ENCODE peak calls at places on chromosomes 12 and 14, in four cellular contexts. S, Q, C and J are unnamed samples.

GRCh38 chr14:21723431-21724045 is 49.9 kb upstream of the OR4E1 start:
- DNase-seq in S (peak), Q (no peak), C (no peak), J (peak)

GRCh38 chr12:46946137-46946536 is 120.3 kb upstream of the SLC38A4 start:
- DNase-seq in S (no peak), Q (no peak), C (no peak), J (no peak)

GRCh38 chr12:104353012-104353981 is 49.8 kb downstream of the EID3 start:
- DNase-seq in S (no peak), Q (no peak), C (no peak), J (no peak)

GRCh38 chr12:71900091-71900490 is 38.6 kb upstream of the TPH2 start:
- DNase-seq in S (no peak), Q (no peak), C (peak), J (peak)

GRCh38 chr12:96233941-96234461 is 39.8 kb downstream of the ELK3 start:
- DNase-seq in S (peak), Q (no peak), C (no peak), J (no peak)

GRCh38 chr12:88142610-88142991 is 494 bp downstream of the TMTC3 start:
- DNase-seq in S (peak), Q (no peak), C (no peak), J (peak)

GRCh38 chr12:29943683-29944082 is 159.9 kb upstream of the TMTC1 start:
- DNase-seq in S (no peak), Q (no peak), C (no peak), J (no peak)

GRCh38 chr12:104569348-104570173 is 112.8 kb downstream of the CHST11 start:
- DNase-seq in S (peak), Q (peak), C (no peak), J (peak)

GRCh38 chr14:99065551-99065950 is 206.4 kb downstream of the BCL11B start:
- DNase-seq in S (no peak), Q (no peak), C (no peak), J (no peak)

GRCh38 chr12:124392991-124393790 is 98.3 kb downstream of the RFLNA start:
- DNase-seq in S (peak), Q (no peak), C (peak), J (no peak)

GRCh38 chr12:51904951-51905471 is 2.3 kb upstream of the ACVRL1 start:
- DNase-seq in S (no peak), Q (no peak), C (no peak), J (no peak)

GRCh38 chr12:90970471-90970870 is 15.5 kb upstream of the CCER1 start:
- DNase-seq in S (no peak), Q (no peak), C (no peak), J (no peak)

GRCh38 chr14:30005114-30005698 is 77.6 kb upstream of the PRKD1 start:
- DNase-seq in S (peak), Q (no peak), C (peak), J (peak)

GRCh38 chr12:131102991-131103609 is 149.4 kb downstream of the ADGRD1 start:
- DNase-seq in S (no peak), Q (no peak), C (no peak), J (no peak)

GRCh38 chr12:41339784-41340183 is 151.7 kb downstream of the PDZRN4 start:
- DNase-seq in S (no peak), Q (no peak), C (no peak), J (peak)

GRCh38 chr14:93926873-93927571 is at the start of gene FAM181A:
- DNase-seq in S (no peak), Q (no peak), C (no peak), J (no peak)

GRCh38 chr12:89098390-89099102 is 253.8 kb downstream of the DUSP6 start:
- DNase-seq in S (no peak), Q (no peak), C (no peak), J (peak)

GRCh38 chr12:132506730-132507538 is 17.0 kb downstream of the FBRSL1 start:
- DNase-seq in S (peak), Q (peak), C (peak), J (peak)

GRCh38 chr12:59636945-59637656 is 41.3 kb downstream of the SLC16A7 start:
- DNase-seq in S (no peak), Q (no peak), C (no peak), J (no peak)

GRCh38 chr12:42785944-42786343 is 196.4 kb upstream of the PRICKLE1 start:
- DNase-seq in S (no peak), Q (no peak), C (no peak), J (no peak)

GRCh38 chr14:41225433-41225832 is 381.2 kb upstream of the LRFN5 start:
- DNase-seq in S (no peak), Q (no peak), C (no peak), J (no peak)

GRCh38 chr14:55414551-55414950 is 2.9 kb upstream of the ATG14 start:
- DNase-seq in S (no peak), Q (no peak), C (no peak), J (no peak)

GRCh38 chr14:86513056-86513455 is 983.1 kb downstream of the FLRT2 start:
- DNase-seq in S (no peak), Q (no peak), C (no peak), J (no peak)

GRCh38 chr12:124498178-124498869 is 69.1 kb downstream of the NCOR2 start:
- DNase-seq in S (no peak), Q (no peak), C (peak), J (no peak)

GRCh38 chr12:78864483-78865296 is at the start of gene SYT1:
- DNase-seq in S (peak), Q (no peak), C (peak), J (no peak)

GRCh38 chr14:67056684-67057083 is 132.6 kb upstream of the GARIN2 start:
- DNase-seq in S (no peak), Q (no peak), C (no peak), J (no peak)

GRCh38 chr14:105797546-105797945 is 271.2 kb downstream of the TMEM121 start:
- DNase-seq in S (no peak), Q (no peak), C (no peak), J (no peak)

GRCh38 chr12:96070670-96071279 is 35.4 kb upstream of the LTA4H start:
- DNase-seq in S (peak), Q (no peak), C (no peak), J (peak)

GRCh38 chr12:79725987-79726386 is 35.2 kb upstream of the PAWR start:
- DNase-seq in S (no peak), Q (no peak), C (peak), J (no peak)

GRCh38 chr12:91685917-91686316 is 459.7 kb downstream of the BTG1 start:
- DNase-seq in S (no peak), Q (no peak), C (peak), J (no peak)